ENCODE peak calls at places on chromosomes 7 and 10, in five cellular contexts. P is uterus, I is testis, Y is lower leg skin, Q is HCT116. G is an unnamed sample.

GRCh38 chr10:78588194-78588811 is 480.5 kb upstream of the ZMIZ1 start:
- DNase-seq in P (peak), I (no peak), Y (no peak), Q (no peak), G (no peak)

GRCh38 chr10:87721781-87722180 is 62.1 kb downstream of the PAPSS2 start:
- DNase-seq in P (no peak), I (no peak), Y (no peak), Q (no peak), G (no peak)

GRCh38 chr7:107236857-107237256 is 68.1 kb downstream of the HBP1 start:
- DNase-seq in P (no peak), I (no peak), Y (no peak), Q (no peak), G (no peak)

GRCh38 chr7:80686576-80686975 is 48.1 kb downstream of the CD36 start:
- DNase-seq in P (no peak), I (no peak), Y (no peak), Q (no peak), G (no peak)

GRCh38 chr7:17371656-17372524 is 73.4 kb downstream of the AHR start:
- DNase-seq in P (no peak), I (no peak), Y (no peak), Q (peak), G (peak)

GRCh38 chr7:12719141-12719919 is 31.9 kb downstream of the ARL4A start:
- DNase-seq in P (peak), I (no peak), Y (peak), Q (no peak), G (no peak)

GRCh38 chr10:110363572-110364411 is 59.1 kb upstream of the SMNDC1 start:
- DNase-seq in P (no peak), I (peak), Y (no peak), Q (no peak), G (no peak)

GRCh38 chr10:45220985-45221384 is 94.4 kb downstream of the OR13A1 start:
- DNase-seq in P (no peak), I (no peak), Y (no peak), Q (no peak), G (no peak)

GRCh38 chr10:102065561-102066420 is 642 bp downstream of the HPS6 start:
- DNase-seq in P (peak), I (no peak), Y (no peak), Q (no peak), G (peak)

GRCh38 chr7:143514995-143515735 is 37.5 kb downstream of the TAS2R41 start:
- DNase-seq in P (no peak), I (no peak), Y (no peak), Q (no peak), G (peak)

GRCh38 chr10:133004478-133004877 is 62.1 kb upstream of the CFAP46 start:
- DNase-seq in P (no peak), I (no peak), Y (no peak), Q (no peak), G (no peak)

GRCh38 chr7:134031835-134032617 is 95.1 kb upstream of the LRGUK start:
- DNase-seq in P (no peak), I (no peak), Y (no peak), Q (no peak), G (no peak)

GRCh38 chr7:127251458-127252379 is 1.0 kb downstream of the GRM8 start:
- DNase-seq in P (no peak), I (no peak), Y (no peak), Q (no peak), G (no peak)

GRCh38 chr10:99630439-99630838 is 10.2 kb upstream of the SLC25A28 start:
- DNase-seq in P (no peak), I (peak), Y (no peak), Q (peak), G (peak)

GRCh38 chr7:54419209-54419608 is 123.0 kb upstream of the VSTM2A start:
- DNase-seq in P (no peak), I (no peak), Y (no peak), Q (no peak), G (no peak)

GRCh38 chr10:91579351-91579985 is 53.4 kb downstream of the PPP1R3C start:
- DNase-seq in P (no peak), I (no peak), Y (no peak), Q (no peak), G (no peak)

GRCh38 chr7:21675255-21675654 is 132.4 kb downstream of the DNAH11 start:
- DNase-seq in P (no peak), I (no peak), Y (no peak), Q (no peak), G (no peak)

GRCh38 chr10:111990734-111991133 is 192.8 kb downstream of the GPAM start:
- DNase-seq in P (no peak), I (no peak), Y (no peak), Q (no peak), G (no peak)

GRCh38 chr7:157673573-157673972 is 336.8 kb downstream of the DNAJB6 start:
- DNase-seq in P (no peak), I (peak), Y (no peak), Q (no peak), G (no peak)

GRCh38 chr7:86969865-86970264 is 89.6 kb downstream of the ELAPOR2 start:
- DNase-seq in P (no peak), I (no peak), Y (no peak), Q (no peak), G (no peak)

GRCh38 chr7:157669768-157670345 is 333.1 kb downstream of the DNAJB6 start:
- DNase-seq in P (no peak), I (no peak), Y (no peak), Q (no peak), G (peak)

GRCh38 chr7:4831723-4832495 is 29.9 kb downstream of the PAPOLB start:
- DNase-seq in P (no peak), I (no peak), Y (no peak), Q (no peak), G (no peak)

GRCh38 chr7:38942431-38943051 is 33.5 kb upstream of the VPS41 start:
- DNase-seq in P (no peak), I (no peak), Y (no peak), Q (no peak), G (no peak)

GRCh38 chr7:141649865-141650499 is 52.0 kb downstream of the DENND11 start:
- DNase-seq in P (peak), I (peak), Y (peak), Q (peak), G (peak)

GRCh38 chr7:74043523-74043951 is 15.6 kb downstream of the ELN start:
- DNase-seq in P (peak), I (no peak), Y (no peak), Q (no peak), G (no peak)

GRCh38 chr7:114988035-114988434 is 66.1 kb downstream of the MDFIC start:
- DNase-seq in P (no peak), I (no peak), Y (no peak), Q (no peak), G (no peak)

GRCh38 chr7:40808409-40808942 is 673.7 kb downstream of the SUGCT start:
- DNase-seq in P (no peak), I (no peak), Y (no peak), Q (no peak), G (no peak)

GRCh38 chr10:88332526-88333265 is 250.4 kb downstream of the RNLS start:
- DNase-seq in P (no peak), I (no peak), Y (no peak), Q (no peak), G (no peak)

GRCh38 chr7:50528266-50529092 is 36.7 kb downstream of the DDC start:
- DNase-seq in P (no peak), I (no peak), Y (no peak), Q (no peak), G (no peak)

GRCh38 chr10:10591682-10592412 is 425.8 kb upstream of the CELF2 start:
- DNase-seq in P (no peak), I (peak), Y (peak), Q (no peak), G (no peak)

GRCh38 chr10:44571701-44572100 is 186.8 kb upstream of the CXCL12 start:
- DNase-seq in P (no peak), I (no peak), Y (no peak), Q (no peak), G (no peak)

GRCh38 chr7:118949031-118949430 is 724.5 kb downstream of the ANKRD7 start:
- DNase-seq in P (no peak), I (no peak), Y (no peak), Q (no peak), G (no peak)

GRCh38 chr7:11281953-11282352 is 308.3 kb downstream of the PHF14 start:
- DNase-seq in P (no peak), I (no peak), Y (no peak), Q (no peak), G (no peak)

GRCh38 chr10:133278577-133279265 is 2.1 kb upstream of the ADAM8 start:
- DNase-seq in P (no peak), I (peak), Y (no peak), Q (no peak), G (peak)

GRCh38 chr10:9140373-9140772 is 1085.9 kb downstream of the GATA3 start:
- DNase-seq in P (no peak), I (no peak), Y (no peak), Q (no peak), G (no peak)

GRCh38 chr7:83947260-83947659 is 247.3 kb downstream of the SEMA3A start:
- DNase-seq in P (no peak), I (peak), Y (no peak), Q (peak), G (no peak)

GRCh38 chr7:47535704-47536628 is 45.9 kb downstream of the TNS3 start:
- DNase-seq in P (no peak), I (no peak), Y (no peak), Q (no peak), G (no peak)
- H3K4me3 ChIP-seq in P (peak), I (peak), Y (no peak), Q (no peak), G (no peak)

DNA sequence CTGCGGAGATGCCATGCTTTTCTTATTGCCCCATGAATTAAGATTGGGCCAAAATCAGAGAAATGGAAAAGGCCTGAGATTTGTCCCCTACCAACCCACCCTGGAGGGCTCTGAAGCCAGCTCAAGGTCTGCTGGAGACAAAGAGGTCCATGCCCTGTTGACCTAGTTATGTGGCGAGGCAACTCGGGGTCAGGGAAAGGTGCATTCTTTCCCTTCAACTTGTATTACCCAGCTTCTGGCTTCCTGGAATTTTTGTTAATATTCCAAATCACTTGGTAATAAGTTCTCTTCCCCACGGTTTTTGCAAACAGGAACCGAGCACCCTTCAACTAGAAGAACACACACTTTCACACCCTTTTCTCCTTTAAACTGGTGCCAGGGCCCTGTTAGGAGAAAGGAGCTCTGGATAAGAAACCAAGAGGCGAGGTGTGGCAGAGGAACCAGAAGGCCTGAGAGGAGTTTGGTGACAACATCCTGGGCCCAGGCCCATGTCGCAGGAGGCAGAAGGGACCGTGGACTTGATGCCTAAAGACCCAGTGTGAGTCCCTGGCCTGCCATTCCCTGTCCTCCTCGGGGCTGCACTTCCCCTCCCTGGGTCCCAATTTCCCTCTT is 12.5 kb upstream of the SFRP5 start:
- DNase-seq in P (no peak), I (no peak), Y (no peak), Q (no peak), G (no peak)
- TF ChIP-seq POLR2A in P (no peak), I (no peak), Y (no peak), Q (no peak), G (no peak)

GRCh38 chr7:91847881-91848599 is 32.5 kb downstream of the MTERF1 start:
- DNase-seq in P (no peak), I (no peak), Y (no peak), Q (no peak), G (no peak)

GRCh38 chr7:91852263-91852741 is 28.2 kb downstream of the MTERF1 start:
- DNase-seq in P (no peak), I (no peak), Y (no peak), Q (no peak), G (no peak)

GRCh38 chr7:91846436-91846835 is 34.1 kb downstream of the MTERF1 start:
- DNase-seq in P (no peak), I (no peak), Y (no peak), Q (no peak), G (no peak)

GRCh38 chr7:91850455-91850854 is 30.0 kb downstream of the MTERF1 start:
- DNase-seq in P (no peak), I (no peak), Y (no peak), Q (peak), G (no peak)
- TF ChIP-seq CTCF in P (no peak), I (no peak), Y (no peak), Q (no peak), G (no peak)

DNA sequence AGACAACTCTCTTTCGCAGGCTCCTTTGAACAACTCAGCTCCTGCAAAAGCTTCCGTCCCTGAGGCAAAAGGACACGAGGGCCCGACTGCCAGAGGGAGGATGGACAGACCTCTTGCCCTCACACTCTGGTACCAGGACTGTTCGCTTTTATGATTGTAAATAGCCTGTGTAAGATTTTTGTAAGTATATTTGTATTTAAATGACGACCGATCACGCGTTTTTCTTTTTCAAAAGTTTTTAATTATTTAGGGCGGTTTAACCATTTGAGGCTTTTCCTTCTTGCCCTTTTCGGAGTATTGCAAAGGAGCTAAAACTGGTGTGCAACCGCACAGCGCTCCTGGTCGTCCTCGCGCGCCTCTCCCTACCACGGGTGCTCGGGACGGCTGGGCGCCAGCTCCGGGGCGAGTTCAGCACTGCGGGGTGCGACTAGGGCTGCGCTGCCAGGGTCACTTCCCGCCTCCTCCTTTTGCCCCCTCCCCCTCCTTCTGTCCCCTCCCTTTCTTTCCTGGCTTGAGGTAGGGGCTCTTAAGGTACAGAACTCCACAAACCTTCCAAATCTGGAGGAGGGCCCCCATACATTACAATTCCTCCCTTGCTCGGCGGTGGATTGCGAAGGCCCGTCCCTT is 2.8 kb downstream of the FZD1 start:
- DNase-seq in P (no peak), I (no peak), Y (no peak), Q (no peak), G (no peak)
- H3K4me3 ChIP-seq in P (peak), I (peak), Y (peak), Q (no peak), G (no peak)

GRCh38 chr10:51918451-51918850 is 219.1 kb upstream of the CSTF2T start:
- DNase-seq in P (no peak), I (no peak), Y (no peak), Q (no peak), G (no peak)

GRCh38 chr10:51920672-51921071 is 221.3 kb upstream of the CSTF2T start:
- DNase-seq in P (no peak), I (no peak), Y (no peak), Q (no peak), G (no peak)

GRCh38 chr10:51924359-51924758 is 225.0 kb upstream of the CSTF2T start:
- DNase-seq in P (no peak), I (no peak), Y (no peak), Q (no peak), G (no peak)

GRCh38 chr10:51915031-51915542 is 215.7 kb upstream of the CSTF2T start:
- DNase-seq in P (no peak), I (no peak), Y (no peak), Q (no peak), G (no peak)

DNA sequence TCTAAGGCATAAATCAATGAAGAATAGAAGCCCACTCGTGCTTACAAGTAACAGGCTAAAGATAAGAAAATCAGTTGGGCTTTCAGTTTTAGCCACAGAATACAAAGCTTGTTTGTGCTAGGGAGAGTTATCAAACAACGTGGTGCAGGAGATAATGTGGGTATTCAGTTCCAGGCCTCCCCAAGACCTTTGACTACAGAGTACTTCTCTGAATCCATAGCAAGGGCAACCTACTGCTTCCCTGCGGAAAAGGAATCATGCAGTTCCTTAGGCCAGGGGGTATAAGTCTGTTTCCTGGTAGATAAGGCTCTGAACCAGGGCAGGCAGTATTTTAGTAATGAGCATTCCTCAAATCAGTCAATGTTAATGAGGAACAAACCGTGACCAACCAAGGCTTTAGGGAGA is 219.5 kb upstream of the CSTF2T start:
- DNase-seq in P (no peak), I (peak), Y (no peak), Q (no peak), G (peak)
- TF ChIP-seq POLR2A in P (no peak), I (no peak), Y (no peak), Q (no peak), G (no peak)